ENCODE peak calls at places on chromosomes 6 and 20, in six cellular contexts. W is NCI-H1105; T is stimulated activated CD4-positive, alpha-beta T cell treated with anti-CD3 and anti-CD28 coated beads, Interleukin-12 subunit alpha, Interleukin-12 subunit beta, amount 100 ng/mL, for 48 hours; D is pons; K is HCEC 1CT; O is iPS-NIHi11. B is an unnamed sample.

GRCh38 chr6:88008411-88008810 is 39.2 kb upstream of the SPACA1 start:
- DNase-seq in W (no peak), T (no peak), D (no peak), K (no peak), O (no peak), B (no peak)

GRCh38 chr20:55888655-55889054 is 116.7 kb downstream of the CBLN4 start:
- DNase-seq in W (no peak), T (no peak), D (no peak), K (no peak), O (no peak), B (no peak)

GRCh38 chr20:44089987-44090674 is 96.9 kb downstream of the JPH2 start:
- DNase-seq in W (peak), T (no peak), D (peak), K (peak), O (peak), B (peak)

GRCh38 chr6:87968435-87969278 is 79.0 kb upstream of the SPACA1 start:
- DNase-seq in W (peak), T (no peak), D (peak), K (no peak), O (no peak), B (peak)

GRCh38 chr6:107572886-107573285 is 83.0 kb downstream of the SOBP start:
- DNase-seq in W (no peak), T (no peak), D (no peak), K (no peak), O (no peak), B (no peak)

GRCh38 chr6:19812512-19813119 is 24.6 kb upstream of the ID4 start:
- DNase-seq in W (no peak), T (no peak), D (peak), K (peak), O (peak), B (peak)

GRCh38 chr6:169714595-169714994 is 9.7 kb downstream of the PHF10 start:
- DNase-seq in W (no peak), T (no peak), D (no peak), K (no peak), O (no peak), B (no peak)

GRCh38 chr20:63890201-63890576 is 4.7 kb upstream of the DNAJC5 start:
- DNase-seq in W (no peak), T (no peak), D (no peak), K (no peak), O (no peak), B (no peak)

GRCh38 chr6:40042232-40042631 is 108.0 kb upstream of the MOCS1 start:
- DNase-seq in W (no peak), T (no peak), D (no peak), K (no peak), O (no peak), B (no peak)

B was measured in NCI-H2227 treated with DMSO at 0.1 percent for 48 hours.